ENCODE peak calls at places on chromosomes 16 and 17, in six cellular contexts. H is choroid plexus epithelial cell, N is dorsolateral prefrontal cortex, A is fibroblast of lung, P is type B pancreatic cell, G is heart right ventricle. F is an unnamed sample.

GRCh38 chr17:70168979-70169706 is at the start of gene KCNJ2:
- DNase-seq in H (peak), N (peak), A (peak), P (peak), G (peak), F (peak)

GRCh38 chr17:30297715-30298114 is 6.0 kb upstream of the BLMH start:
- DNase-seq in H (no peak), N (no peak), A (no peak), P (no peak), G (no peak), F (no peak)

GRCh38 chr17:47649972-47650524 is 329 bp downstream of the KPNB1 start:
- DNase-seq in H (no peak), N (no peak), A (no peak), P (no peak), G (no peak), F (peak)

GRCh38 chr17:17988427-17988945 is 15.8 kb downstream of the DRC3 start:
- DNase-seq in H (no peak), N (no peak), A (no peak), P (no peak), G (no peak), F (no peak)

GRCh38 chr17:66357037-66357436 is 54.6 kb downstream of the PRKCA start:
- DNase-seq in H (no peak), N (no peak), A (peak), P (no peak), G (no peak), F (no peak)

GRCh38 chr17:45013021-45013997 is 38.1 kb downstream of the DCAKD start:
- DNase-seq in H (peak), N (peak), A (peak), P (no peak), G (peak), F (no peak)

GRCh38 chr17:65228734-65229390 is 91.7 kb downstream of the RGS9 start:
- DNase-seq in H (peak), N (no peak), A (peak), P (no peak), G (no peak), F (no peak)

GRCh38 chr17:45873728-45874127 is 20.6 kb upstream of the MAPT start:
- DNase-seq in H (no peak), N (no peak), A (no peak), P (no peak), G (no peak), F (no peak)

GRCh38 chr16:68884391-68884790 is 41.1 kb downstream of the TANGO6 start:
- DNase-seq in H (no peak), N (no peak), A (no peak), P (no peak), G (no peak), F (no peak)

GRCh38 chr17:2158011-2158410 is 103.1 kb downstream of the HIC1 start:
- DNase-seq in H (peak), N (no peak), A (peak), P (no peak), G (no peak), F (no peak)

GRCh38 chr16:12017583-12017982 is 41.0 kb downstream of the SNX29 start:
- DNase-seq in H (peak), N (no peak), A (peak), P (no peak), G (no peak), F (no peak)

GRCh38 chr16:88924834-88925539 is 52.0 kb downstream of the CBFA2T3 start:
- DNase-seq in H (peak), N (peak), A (peak), P (no peak), G (no peak), F (no peak)

DNA sequence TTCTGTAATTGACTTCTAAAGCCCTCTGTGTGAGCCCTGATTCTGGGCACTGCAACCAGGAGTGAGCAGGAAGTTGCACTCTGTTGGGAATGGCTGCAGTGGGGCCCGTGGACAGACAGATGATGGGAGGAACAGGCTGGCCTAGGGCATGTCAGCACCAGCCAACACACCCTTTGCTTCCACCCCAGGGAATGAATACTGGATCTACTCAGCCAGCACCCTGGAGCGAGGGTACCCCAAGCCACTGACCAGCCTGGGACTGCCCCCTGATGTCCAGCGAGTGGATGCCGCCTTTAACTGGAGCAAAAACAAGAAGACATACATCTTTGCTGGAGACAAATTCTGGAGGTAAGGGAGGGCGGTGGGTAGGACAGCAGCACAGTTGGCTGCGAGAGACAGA is 10.8 kb upstream of the LPCAT2 start:
- DNase-seq in H (no peak), N (no peak), A (no peak), P (no peak), G (no peak), F (peak)
- TF ChIP-seq CTCF in H (no peak), N (no peak), A (no peak), P (no peak), G (no peak), F (no peak)

DNA sequence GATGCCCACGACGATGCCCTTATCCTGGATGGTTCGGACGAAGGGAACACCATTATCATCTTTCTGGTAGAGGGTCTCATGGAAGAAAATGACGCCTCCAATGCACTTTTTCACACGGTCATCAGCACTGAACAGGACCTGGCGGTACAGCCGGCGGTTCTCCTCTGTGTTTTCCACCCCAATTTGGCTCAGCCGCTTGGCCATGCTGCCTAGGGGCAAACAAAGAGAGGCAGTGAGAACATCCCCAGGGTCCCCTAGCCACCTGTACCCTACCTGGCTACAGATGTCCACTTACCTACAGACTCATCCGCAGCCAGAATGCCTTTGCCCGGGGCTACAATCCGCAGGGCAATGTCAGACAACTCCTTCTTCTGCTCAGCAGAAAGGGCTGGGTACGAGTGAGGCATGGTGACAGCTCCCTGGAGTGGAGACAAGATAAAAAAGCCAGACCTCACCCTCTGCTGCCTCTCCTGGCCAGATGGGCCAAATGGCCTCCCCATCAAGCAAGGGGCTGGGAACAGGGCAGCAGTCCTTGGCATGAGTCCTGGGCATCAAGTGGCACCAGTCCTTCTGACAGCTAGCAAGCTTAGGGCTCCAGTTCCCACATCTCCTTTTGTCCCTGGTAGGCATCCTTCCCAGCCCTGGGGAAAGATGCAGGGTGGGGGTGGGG is 1.4 kb downstream of the ALDOC start:
- DNase-seq in H (no peak), N (peak), A (no peak), P (no peak), G (peak), F (no peak)
- TF ChIP-seq CTCF in H (peak), N (no peak), A (no peak), P (no peak), G (peak), F (no peak)

DNA sequence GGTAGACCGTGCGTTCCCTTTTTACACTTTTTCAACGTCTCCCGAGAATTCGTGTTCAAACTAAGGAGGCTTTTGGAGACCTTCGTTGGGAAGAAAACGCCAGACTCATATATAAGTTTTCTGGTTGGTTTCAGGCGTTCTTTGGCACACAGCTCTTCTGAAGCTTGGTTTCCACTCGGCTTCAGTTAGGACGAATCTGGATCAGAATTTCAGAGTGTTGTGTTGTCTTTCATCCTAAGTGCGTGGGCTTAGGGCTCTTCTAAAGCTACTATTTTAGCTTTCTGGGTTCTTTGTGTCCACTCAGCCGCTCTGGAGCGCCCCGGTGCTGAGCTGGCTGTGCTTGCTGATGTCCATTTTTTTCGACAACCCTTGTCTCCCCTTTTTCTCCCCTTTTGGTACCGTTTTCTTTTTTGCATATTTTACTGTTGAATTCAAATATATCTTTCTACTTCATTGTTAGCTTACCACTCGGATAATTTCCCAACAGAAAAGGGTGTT is 1.1 kb downstream of the SRRM2 start:
- DNase-seq in H (peak), N (no peak), A (no peak), P (no peak), G (no peak), F (no peak)
- TF ChIP-seq CTCF in H (no peak), N (no peak), A (no peak), P (no peak), G (no peak), F (no peak)

GRCh38 chr16:23436992-23437391 is 16.0 kb downstream of the COG7 start:
- DNase-seq in H (no peak), N (no peak), A (no peak), P (no peak), G (no peak), F (no peak)
- TF ChIP-seq CTCF in H (no peak), N (no peak), A (no peak), P (no peak), G (no peak), F (no peak)

GRCh38 chr17:8887834-8888703 is 20.6 kb upstream of the PIK3R6 start:
- DNase-seq in H (peak), N (no peak), A (peak), P (no peak), G (peak), F (no peak)
- TF ChIP-seq CTCF in H (peak), N (no peak), A (peak), P (peak), G (peak), F (no peak)

DNA sequence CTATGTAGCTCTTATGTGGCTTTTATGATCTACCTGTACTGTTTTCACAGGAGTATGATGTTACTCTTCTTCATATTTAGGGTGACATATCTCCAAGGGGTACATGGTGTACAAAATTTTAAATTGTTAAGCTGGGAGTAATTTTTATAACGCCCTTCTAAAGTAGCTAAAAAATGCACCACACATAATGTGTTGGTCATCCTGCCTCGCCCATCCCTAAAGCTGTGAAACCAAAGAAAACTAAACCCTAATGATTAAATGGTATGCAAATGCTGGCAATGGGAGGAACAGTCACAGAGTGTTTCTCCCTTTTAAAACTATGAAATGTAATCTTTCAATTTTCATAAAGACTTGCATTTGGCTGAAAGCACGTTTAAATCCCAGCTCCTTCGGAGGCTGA is 2.0 kb upstream of the KRT24 start:
- DNase-seq in H (no peak), N (no peak), A (no peak), P (no peak), G (no peak), F (no peak)
- TF ChIP-seq CTCF in H (no peak), N (no peak), A (no peak), P (no peak), G (no peak), F (no peak)

GRCh38 chr16:27972500-27972899 is 91.0 kb downstream of the GSG1L start:
- DNase-seq in H (peak), N (no peak), A (peak), P (no peak), G (peak), F (no peak)
- TF ChIP-seq CTCF in H (peak), N (peak), A (no peak), P (peak), G (peak), F (no peak)

DNA sequence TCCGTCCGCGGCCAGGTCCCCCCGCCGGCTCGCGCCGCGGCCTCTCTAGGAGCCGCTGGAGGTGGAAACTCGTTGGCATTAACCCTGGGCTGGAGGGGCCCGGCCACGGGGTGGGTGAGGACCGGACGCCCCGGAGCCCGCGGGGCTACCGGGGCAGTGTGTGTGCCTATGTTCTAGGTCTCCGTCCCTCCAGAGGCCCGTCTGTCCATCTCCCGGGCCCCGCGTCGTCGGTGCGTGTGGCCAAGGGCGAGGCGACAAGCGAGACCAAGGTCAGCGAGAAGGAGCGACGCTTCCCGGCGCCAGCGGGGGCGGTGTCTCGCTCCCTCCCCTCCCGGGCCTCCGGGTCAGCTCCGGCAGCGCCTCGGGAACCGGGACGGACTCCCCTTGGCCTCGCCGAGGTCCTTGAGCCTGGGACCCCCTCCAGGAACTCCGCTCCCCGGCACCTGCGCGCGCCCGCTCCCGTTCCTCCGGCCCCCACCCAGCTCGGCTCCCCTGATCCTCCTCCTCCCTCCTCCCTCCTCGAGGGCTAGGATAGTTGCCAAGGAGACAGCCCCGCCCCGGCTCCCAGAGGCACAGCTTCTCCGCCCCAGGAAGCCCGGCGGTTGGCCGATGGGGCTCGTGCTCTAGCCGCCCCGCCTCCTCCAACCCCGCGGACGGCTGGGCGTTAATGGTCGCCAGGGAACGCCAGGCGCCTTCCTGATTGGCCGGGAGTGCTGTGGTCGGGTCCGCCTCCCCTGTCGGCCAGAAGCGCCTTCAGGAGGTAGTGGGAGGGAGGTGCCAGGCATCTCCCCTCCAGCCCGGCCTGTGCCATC is 663 bp upstream of the ZNF768 start:
- DNase-seq in H (peak), N (peak), A (peak), P (peak), G (peak), F (peak)
- TF ChIP-seq CTCF in H (peak), N (no peak), A (peak), P (peak), G (peak), F (no peak)